ENCODE peak calls at places on chromosomes 5 and 9, in eight cellular contexts. One of them, this sample, is unnamed. For H3K4me1, the result is how much of the 10 kb centered on the place peaks cover.

GRCh38 chr5:143440448-143441102 is 37.1 kb upstream of the NR3C1 start:
- DNase-seq in neural progenitor cell: no peak
- DNase-seq in IMR-90: no peak
- DNase-seq in H9: no peak
- DNase-seq in kidney: no peak
- DNase-seq in heart left ventricle: no peak
- DNase-seq in A673: peak
- DNase-seq in tibial nerve: no peak
- DNase-seq in this sample: no peak

GRCh38 chr9:114968710-114969109 is 38.3 kb upstream of the TNFSF8 start:
- DNase-seq in neural progenitor cell: peak
- DNase-seq in IMR-90: peak
- DNase-seq in H9: no peak
- DNase-seq in kidney: no peak
- DNase-seq in heart left ventricle: no peak
- DNase-seq in A673: peak
- DNase-seq in tibial nerve: no peak
- DNase-seq in this sample: no peak

GRCh38 chr5:45578270-45578669 is 117.9 kb downstream of the HCN1 start:
- DNase-seq in neural progenitor cell: no peak
- DNase-seq in IMR-90: no peak
- DNase-seq in H9: no peak
- DNase-seq in kidney: no peak
- DNase-seq in heart left ventricle: no peak
- DNase-seq in A673: peak
- DNase-seq in tibial nerve: no peak
- DNase-seq in this sample: no peak

GRCh38 chr5:94422819-94423218 is 195.6 kb downstream of the KIAA0825 start:
- DNase-seq in neural progenitor cell: peak
- DNase-seq in IMR-90: peak
- DNase-seq in H9: no peak
- DNase-seq in kidney: no peak
- DNase-seq in heart left ventricle: no peak
- DNase-seq in A673: peak
- DNase-seq in tibial nerve: no peak
- DNase-seq in this sample: no peak

GRCh38 chr5:80961376-80962281 is 1.5 kb downstream of the RASGRF2 start:
- DNase-seq in neural progenitor cell: peak
- DNase-seq in IMR-90: peak
- DNase-seq in H9: no peak
- DNase-seq in kidney: no peak
- DNase-seq in heart left ventricle: no peak
- DNase-seq in A673: peak
- DNase-seq in tibial nerve: no peak
- DNase-seq in this sample: peak

GRCh38 chr5:105905392-105905791 is 1765.3 kb downstream of the EFNA5 start:
- DNase-seq in neural progenitor cell: no peak
- DNase-seq in IMR-90: no peak
- DNase-seq in H9: no peak
- DNase-seq in kidney: no peak
- DNase-seq in heart left ventricle: no peak
- DNase-seq in A673: peak
- DNase-seq in tibial nerve: no peak
- DNase-seq in this sample: no peak

GRCh38 chr5:9401786-9402472 is 143.9 kb downstream of the SEMA5A start:
- DNase-seq in neural progenitor cell: no peak
- DNase-seq in IMR-90: peak
- DNase-seq in H9: no peak
- DNase-seq in kidney: no peak
- DNase-seq in heart left ventricle: no peak
- DNase-seq in A673: no peak
- DNase-seq in tibial nerve: no peak
- DNase-seq in this sample: no peak

GRCh38 chr5:79378510-79379186 is 135.3 kb downstream of the HOMER1 start:
- DNase-seq in neural progenitor cell: no peak
- DNase-seq in IMR-90: no peak
- DNase-seq in H9: no peak
- DNase-seq in kidney: no peak
- DNase-seq in heart left ventricle: peak
- DNase-seq in A673: no peak
- DNase-seq in tibial nerve: no peak
- DNase-seq in this sample: no peak

GRCh38 chr9:129631673-129632129 is 5.7 kb downstream of the NTMT1 start:
- DNase-seq in neural progenitor cell: no peak
- DNase-seq in IMR-90: no peak
- DNase-seq in H9: no peak
- DNase-seq in kidney: no peak
- DNase-seq in heart left ventricle: no peak
- DNase-seq in A673: no peak
- DNase-seq in tibial nerve: no peak
- DNase-seq in this sample: no peak

GRCh38 chr5:14901462-14902051 is 30.0 kb upstream of the ANKH start:
- DNase-seq in neural progenitor cell: no peak
- DNase-seq in IMR-90: peak
- DNase-seq in H9: no peak
- DNase-seq in kidney: no peak
- DNase-seq in heart left ventricle: peak
- DNase-seq in A673: no peak
- DNase-seq in tibial nerve: no peak
- DNase-seq in this sample: peak

GRCh38 chr5:124748687-124749594 is 2.5 kb upstream of the ZNF608 start:
- DNase-seq in neural progenitor cell: peak
- DNase-seq in IMR-90: peak
- DNase-seq in H9: peak
- DNase-seq in kidney: peak
- DNase-seq in heart left ventricle: peak
- DNase-seq in A673: peak
- DNase-seq in tibial nerve: peak
- DNase-seq in this sample: peak

GRCh38 chr5:67306997-67307580 is 110.5 kb upstream of the CD180 start:
- DNase-seq in neural progenitor cell: peak
- DNase-seq in IMR-90: no peak
- DNase-seq in H9: no peak
- DNase-seq in kidney: no peak
- DNase-seq in heart left ventricle: no peak
- DNase-seq in A673: no peak
- DNase-seq in tibial nerve: no peak
- DNase-seq in this sample: no peak

GRCh38 chr5:115423541-115423940 is 121.0 kb downstream of the FEM1C start:
- DNase-seq in neural progenitor cell: peak
- DNase-seq in IMR-90: no peak
- DNase-seq in H9: no peak
- DNase-seq in kidney: no peak
- DNase-seq in heart left ventricle: peak
- DNase-seq in A673: no peak
- DNase-seq in tibial nerve: peak
- DNase-seq in this sample: peak

GRCh38 chr5:88680253-88681132 is 202.5 kb downstream of the MEF2C start:
- DNase-seq in neural progenitor cell: peak
- DNase-seq in IMR-90: peak
- DNase-seq in H9: peak
- DNase-seq in kidney: peak
- DNase-seq in heart left ventricle: peak
- DNase-seq in A673: peak
- DNase-seq in tibial nerve: no peak
- DNase-seq in this sample: peak

GRCh38 chr5:158736134-158736533 is 363.6 kb downstream of the EBF1 start:
- DNase-seq in neural progenitor cell: no peak
- DNase-seq in IMR-90: no peak
- DNase-seq in H9: no peak
- DNase-seq in kidney: no peak
- DNase-seq in heart left ventricle: no peak
- DNase-seq in A673: no peak
- DNase-seq in tibial nerve: no peak
- DNase-seq in this sample: no peak

GRCh38 chr5:173794901-173795416 is 93.2 kb upstream of the CPEB4 start:
- DNase-seq in neural progenitor cell: no peak
- DNase-seq in IMR-90: no peak
- DNase-seq in H9: no peak
- DNase-seq in kidney: no peak
- DNase-seq in heart left ventricle: no peak
- DNase-seq in A673: no peak
- DNase-seq in tibial nerve: no peak
- DNase-seq in this sample: no peak

GRCh38 chr9:92617951-92618510 is 51.9 kb downstream of the IPPK start:
- DNase-seq in neural progenitor cell: no peak
- DNase-seq in IMR-90: no peak
- DNase-seq in H9: peak
- DNase-seq in kidney: no peak
- DNase-seq in heart left ventricle: no peak
- DNase-seq in A673: no peak
- DNase-seq in tibial nerve: no peak
- DNase-seq in this sample: no peak

GRCh38 chr5:34762321-34762871 is 76.6 kb upstream of the TTC23L start:
- DNase-seq in neural progenitor cell: no peak
- DNase-seq in IMR-90: peak
- DNase-seq in H9: no peak
- DNase-seq in kidney: no peak
- DNase-seq in heart left ventricle: peak
- DNase-seq in A673: peak
- DNase-seq in tibial nerve: peak
- DNase-seq in this sample: peak

GRCh38 chr9:134895849-134896833 is 15.5 kb downstream of the FCN2 start:
- DNase-seq in neural progenitor cell: no peak
- DNase-seq in IMR-90: peak
- DNase-seq in H9: no peak
- DNase-seq in kidney: no peak
- DNase-seq in heart left ventricle: peak
- DNase-seq in A673: peak
- DNase-seq in tibial nerve: peak
- DNase-seq in this sample: peak

GRCh38 chr9:6014668-6015270 is 655 bp downstream of the RANBP6 start:
- DNase-seq in neural progenitor cell: no peak
- DNase-seq in IMR-90: peak
- DNase-seq in H9: no peak
- DNase-seq in kidney: no peak
- DNase-seq in heart left ventricle: no peak
- DNase-seq in A673: peak
- DNase-seq in tibial nerve: no peak
- DNase-seq in this sample: no peak

GRCh38 chr5:151178372-151178771 is 20.8 kb upstream of the ANXA6 start:
- DNase-seq in neural progenitor cell: no peak
- DNase-seq in IMR-90: no peak
- DNase-seq in H9: no peak
- DNase-seq in kidney: no peak
- DNase-seq in heart left ventricle: no peak
- DNase-seq in A673: no peak
- DNase-seq in tibial nerve: no peak
- DNase-seq in this sample: no peak

GRCh38 chr9:2800385-2801179 is 43.3 kb downstream of the PUM3 start:
- DNase-seq in neural progenitor cell: peak
- DNase-seq in IMR-90: peak
- DNase-seq in H9: no peak
- DNase-seq in kidney: no peak
- DNase-seq in heart left ventricle: no peak
- DNase-seq in A673: peak
- DNase-seq in tibial nerve: no peak
- DNase-seq in this sample: no peak

GRCh38 chr5:172490739-172491461 is 36.6 kb upstream of the SH3PXD2B start:
- DNase-seq in neural progenitor cell: no peak
- DNase-seq in IMR-90: no peak
- DNase-seq in H9: peak
- DNase-seq in kidney: no peak
- DNase-seq in heart left ventricle: peak
- DNase-seq in A673: no peak
- DNase-seq in tibial nerve: no peak
- DNase-seq in this sample: no peak

GRCh38 chr5:29089591-29090141 is 2051.3 kb upstream of the CDH9 start:
- DNase-seq in neural progenitor cell: no peak
- DNase-seq in IMR-90: no peak
- DNase-seq in H9: no peak
- DNase-seq in kidney: no peak
- DNase-seq in heart left ventricle: no peak
- DNase-seq in A673: no peak
- DNase-seq in tibial nerve: no peak
- DNase-seq in this sample: no peak

GRCh38 chr9:111000202-111000601 is 38.1 kb downstream of the LPAR1 start:
- DNase-seq in neural progenitor cell: peak
- DNase-seq in IMR-90: no peak
- DNase-seq in H9: no peak
- DNase-seq in kidney: no peak
- DNase-seq in heart left ventricle: no peak
- DNase-seq in A673: no peak
- DNase-seq in tibial nerve: no peak
- DNase-seq in this sample: no peak

GRCh38 chr9:128385493-128386205 is 14.5 kb downstream of the URM1 start:
- DNase-seq in neural progenitor cell: no peak
- DNase-seq in IMR-90: no peak
- DNase-seq in H9: no peak
- DNase-seq in kidney: no peak
- DNase-seq in heart left ventricle: no peak
- DNase-seq in A673: no peak
- DNase-seq in tibial nerve: no peak
- DNase-seq in this sample: no peak
- H3K4me1 ChIP-seq in neural progenitor cell: under half
- H3K4me1 ChIP-seq in IMR-90: under half
- H3K4me1 ChIP-seq in H9: under half
- H3K4me1 ChIP-seq in kidney: under half
- H3K4me1 ChIP-seq in heart left ventricle: under half
- H3K4me1 ChIP-seq in A673: under half
- H3K4me1 ChIP-seq in tibial nerve: under half
- H3K4me1 ChIP-seq in this sample: under half

GRCh38 chr5:157473383-157474370 is 13.7 kb downstream of the NIPAL4 start:
- DNase-seq in neural progenitor cell: no peak
- DNase-seq in IMR-90: peak
- DNase-seq in H9: no peak
- DNase-seq in kidney: no peak
- DNase-seq in heart left ventricle: no peak
- DNase-seq in A673: no peak
- DNase-seq in tibial nerve: no peak
- DNase-seq in this sample: no peak
- H3K27ac ChIP-seq in neural progenitor cell: no peak
- H3K27ac ChIP-seq in IMR-90: no peak
- H3K27ac ChIP-seq in H9: no peak
- H3K27ac ChIP-seq in kidney: no peak
- H3K27ac ChIP-seq in heart left ventricle: no peak
- H3K27ac ChIP-seq in A673: no peak
- H3K27ac ChIP-seq in tibial nerve: no peak
- H3K27ac ChIP-seq in this sample: no peak

GRCh38 chr5:141680178-141680577 is 1.9 kb downstream of the ARAP3 start:
- DNase-seq in neural progenitor cell: no peak
- DNase-seq in IMR-90: no peak
- DNase-seq in H9: no peak
- DNase-seq in kidney: no peak
- DNase-seq in heart left ventricle: no peak
- DNase-seq in A673: no peak
- DNase-seq in tibial nerve: no peak
- DNase-seq in this sample: no peak
- H3K4me1 ChIP-seq in neural progenitor cell: under half
- H3K4me1 ChIP-seq in IMR-90: under half
- H3K4me1 ChIP-seq in H9: under half
- H3K4me1 ChIP-seq in kidney: under half
- H3K4me1 ChIP-seq in heart left ventricle: under half
- H3K4me1 ChIP-seq in A673: under half
- H3K4me1 ChIP-seq in tibial nerve: under half
- H3K4me1 ChIP-seq in this sample: under half

GRCh38 chr9:89935791-89936190 is 331.0 kb downstream of the GADD45G start:
- DNase-seq in neural progenitor cell: no peak
- DNase-seq in IMR-90: no peak
- DNase-seq in H9: no peak
- DNase-seq in kidney: no peak
- DNase-seq in heart left ventricle: no peak
- DNase-seq in A673: no peak
- DNase-seq in tibial nerve: no peak
- DNase-seq in this sample: no peak
- H3K27ac ChIP-seq in neural progenitor cell: no peak
- H3K27ac ChIP-seq in IMR-90: no peak
- H3K27ac ChIP-seq in H9: no peak
- H3K27ac ChIP-seq in kidney: no peak
- H3K27ac ChIP-seq in heart left ventricle: no peak
- H3K27ac ChIP-seq in A673: no peak
- H3K27ac ChIP-seq in tibial nerve: no peak
- H3K27ac ChIP-seq in this sample: no peak